ENCODE peak calls at places on chromosomes 7 and 10, in six cellular contexts. One of them, this sample, is unnamed.

GRCh38 chr10:28678687-28679457 is 1.6 kb downstream of the BAMBI start:
- DNase-seq in neural progenitor cell: peak
- DNase-seq in foreskin keratinocyte: no peak
- DNase-seq in hepatocyte: no peak
- DNase-seq in vagina: no peak
- DNase-seq in IMR-90: peak
- DNase-seq in this sample: no peak

GRCh38 chr10:98967601-98968000 is 268.1 kb downstream of the HPSE2 start:
- DNase-seq in foreskin keratinocyte: no peak
- DNase-seq in hepatocyte: no peak
- DNase-seq in neural progenitor cell: no peak
- DNase-seq in vagina: no peak
- DNase-seq in IMR-90: peak
- DNase-seq in this sample: no peak

GRCh38 chr10:123869015-123869414 is 22.6 kb downstream of the CPXM2 start:
- DNase-seq in neural progenitor cell: no peak
- DNase-seq in IMR-90: no peak
- DNase-seq in vagina: no peak
- DNase-seq in hepatocyte: no peak
- DNase-seq in foreskin keratinocyte: no peak
- DNase-seq in this sample: no peak

GRCh38 chr7:116942503-116942902 is 10.8 kb upstream of the ST7 start:
- DNase-seq in neural progenitor cell: no peak
- DNase-seq in foreskin keratinocyte: no peak
- DNase-seq in IMR-90: no peak
- DNase-seq in hepatocyte: no peak
- DNase-seq in vagina: no peak
- DNase-seq in this sample: no peak

GRCh38 chr10:59589721-59590120 is 119.9 kb downstream of the SLC16A9 start:
- DNase-seq in foreskin keratinocyte: no peak
- DNase-seq in hepatocyte: no peak
- DNase-seq in IMR-90: no peak
- DNase-seq in vagina: no peak
- DNase-seq in neural progenitor cell: no peak
- DNase-seq in this sample: no peak

GRCh38 chr10:51892965-51893658 is 193.7 kb upstream of the CSTF2T start:
- DNase-seq in neural progenitor cell: peak
- DNase-seq in vagina: no peak
- DNase-seq in foreskin keratinocyte: no peak
- DNase-seq in IMR-90: peak
- DNase-seq in hepatocyte: no peak
- DNase-seq in this sample: no peak

GRCh38 chr10:24415455-24416169 is 206.7 kb downstream of the KIAA1217 start:
- DNase-seq in IMR-90: peak
- DNase-seq in foreskin keratinocyte: no peak
- DNase-seq in neural progenitor cell: peak
- DNase-seq in vagina: no peak
- DNase-seq in hepatocyte: peak
- DNase-seq in this sample: no peak

GRCh38 chr7:12570148-12570528 is 382 bp upstream of the SCIN start:
- DNase-seq in vagina: no peak
- DNase-seq in IMR-90: no peak
- DNase-seq in neural progenitor cell: peak
- DNase-seq in foreskin keratinocyte: peak
- DNase-seq in hepatocyte: peak
- DNase-seq in this sample: no peak

GRCh38 chr10:126049741-126050140 is 153.4 kb downstream of the FANK1 start:
- DNase-seq in hepatocyte: no peak
- DNase-seq in neural progenitor cell: no peak
- DNase-seq in vagina: no peak
- DNase-seq in foreskin keratinocyte: peak
- DNase-seq in IMR-90: peak
- DNase-seq in this sample: no peak

GRCh38 chr7:29194594-29195417 is at the start of gene CHN2:
- DNase-seq in neural progenitor cell: peak
- DNase-seq in hepatocyte: peak
- DNase-seq in IMR-90: no peak
- DNase-seq in vagina: no peak
- DNase-seq in foreskin keratinocyte: no peak
- DNase-seq in this sample: no peak

GRCh38 chr7:39949980-39950472 is at the start of gene CDK13:
- DNase-seq in foreskin keratinocyte: peak
- DNase-seq in IMR-90: peak
- DNase-seq in vagina: peak
- DNase-seq in neural progenitor cell: peak
- DNase-seq in hepatocyte: peak
- DNase-seq in this sample: peak

GRCh38 chr10:2948127-2948854 is 119.1 kb upstream of the PFKP start:
- DNase-seq in foreskin keratinocyte: no peak
- DNase-seq in neural progenitor cell: no peak
- DNase-seq in hepatocyte: no peak
- DNase-seq in vagina: no peak
- DNase-seq in IMR-90: no peak
- DNase-seq in this sample: no peak

GRCh38 chr7:29281782-29282541 is 87.4 kb downstream of the CHN2 start:
- DNase-seq in hepatocyte: peak
- DNase-seq in IMR-90: no peak
- DNase-seq in neural progenitor cell: no peak
- DNase-seq in vagina: no peak
- DNase-seq in foreskin keratinocyte: peak
- DNase-seq in this sample: peak

GRCh38 chr10:96656839-96657238 is 63.5 kb downstream of the PIK3AP1 start:
- DNase-seq in foreskin keratinocyte: no peak
- DNase-seq in vagina: no peak
- DNase-seq in IMR-90: no peak
- DNase-seq in neural progenitor cell: no peak
- DNase-seq in hepatocyte: no peak
- DNase-seq in this sample: no peak

GRCh38 chr10:34739915-34740314 is 75.2 kb downstream of the PARD3 start:
- DNase-seq in neural progenitor cell: peak
- DNase-seq in hepatocyte: peak
- DNase-seq in foreskin keratinocyte: no peak
- DNase-seq in IMR-90: peak
- DNase-seq in vagina: peak
- DNase-seq in this sample: no peak

GRCh38 chr7:107035446-107035845 is 9.1 kb upstream of the PRKAR2B start:
- DNase-seq in hepatocyte: peak
- DNase-seq in IMR-90: peak
- DNase-seq in neural progenitor cell: no peak
- DNase-seq in foreskin keratinocyte: peak
- DNase-seq in vagina: no peak
- DNase-seq in this sample: no peak

GRCh38 chr7:149776848-149777407 is 3.5 kb upstream of the ZNF467 start:
- DNase-seq in foreskin keratinocyte: no peak
- DNase-seq in vagina: no peak
- DNase-seq in neural progenitor cell: no peak
- DNase-seq in IMR-90: no peak
- DNase-seq in hepatocyte: no peak
- DNase-seq in this sample: no peak

GRCh38 chr7:85074992-85075391 is 111.9 kb downstream of the SEMA3D start:
- DNase-seq in vagina: no peak
- DNase-seq in IMR-90: peak
- DNase-seq in hepatocyte: no peak
- DNase-seq in foreskin keratinocyte: no peak
- DNase-seq in neural progenitor cell: no peak
- DNase-seq in this sample: no peak

GRCh38 chr7:45601094-45601493 is 26.9 kb downstream of the ADCY1 start:
- DNase-seq in hepatocyte: no peak
- DNase-seq in vagina: peak
- DNase-seq in foreskin keratinocyte: no peak
- DNase-seq in neural progenitor cell: no peak
- DNase-seq in IMR-90: no peak
- DNase-seq in this sample: no peak

GRCh38 chr7:159093351-159093971 is 51.2 kb downstream of the VIPR2 start:
- DNase-seq in vagina: no peak
- DNase-seq in foreskin keratinocyte: no peak
- DNase-seq in hepatocyte: no peak
- DNase-seq in neural progenitor cell: no peak
- DNase-seq in IMR-90: no peak
- DNase-seq in this sample: no peak

GRCh38 chr10:3470191-3470590 is 297.6 kb upstream of the PITRM1 start:
- DNase-seq in IMR-90: no peak
- DNase-seq in foreskin keratinocyte: no peak
- DNase-seq in vagina: no peak
- DNase-seq in hepatocyte: no peak
- DNase-seq in neural progenitor cell: no peak
- DNase-seq in this sample: no peak

GRCh38 chr7:41164440-41164839 is 538.5 kb downstream of the INHBA start:
- DNase-seq in hepatocyte: no peak
- DNase-seq in vagina: no peak
- DNase-seq in neural progenitor cell: no peak
- DNase-seq in IMR-90: peak
- DNase-seq in foreskin keratinocyte: no peak
- DNase-seq in this sample: no peak

DNA sequence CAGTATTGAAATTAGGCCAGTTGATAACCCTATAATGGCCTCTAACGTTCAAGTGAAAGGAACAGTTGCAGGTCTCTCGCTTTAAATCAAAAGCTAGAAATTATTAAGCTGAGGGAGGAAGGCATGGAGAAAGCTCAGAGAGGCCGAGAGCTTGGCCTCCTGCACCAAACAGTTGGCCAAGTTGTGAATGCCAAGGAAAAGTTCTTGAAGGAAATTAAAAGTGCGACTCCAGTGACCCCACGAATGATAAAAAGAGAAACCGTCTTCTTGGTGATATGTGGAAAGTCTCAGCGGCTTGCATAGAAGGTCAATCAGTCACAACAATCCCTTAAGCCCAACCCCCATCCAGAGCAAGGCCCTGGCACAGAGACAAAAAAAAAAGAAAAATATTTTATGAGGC is 42.8 kb upstream of the INPP5A start:
- DNase-seq in foreskin keratinocyte: no peak
- DNase-seq in hepatocyte: no peak
- DNase-seq in vagina: no peak
- DNase-seq in IMR-90: no peak
- DNase-seq in neural progenitor cell: no peak
- DNase-seq in this sample: no peak
- H3K27ac ChIP-seq in foreskin keratinocyte: no peak
- H3K27ac ChIP-seq in hepatocyte: no peak
- H3K27ac ChIP-seq in vagina: peak
- H3K27ac ChIP-seq in IMR-90: no peak
- H3K27ac ChIP-seq in neural progenitor cell: no peak
- H3K27ac ChIP-seq in this sample: no peak

GRCh38 chr10:43906470-43906869 is 257.8 kb upstream of the ZNF32 start:
- DNase-seq in foreskin keratinocyte: no peak
- DNase-seq in vagina: peak
- DNase-seq in neural progenitor cell: no peak
- DNase-seq in hepatocyte: no peak
- DNase-seq in IMR-90: no peak
- DNase-seq in this sample: no peak

GRCh38 chr10:43904831-43905230 is 256.1 kb upstream of the ZNF32 start:
- DNase-seq in hepatocyte: no peak
- DNase-seq in neural progenitor cell: no peak
- DNase-seq in foreskin keratinocyte: no peak
- DNase-seq in IMR-90: no peak
- DNase-seq in vagina: no peak
- DNase-seq in this sample: no peak

GRCh38 chr10:43904301-43904700 is 255.6 kb upstream of the ZNF32 start:
- DNase-seq in IMR-90: no peak
- DNase-seq in hepatocyte: no peak
- DNase-seq in foreskin keratinocyte: no peak
- DNase-seq in neural progenitor cell: no peak
- DNase-seq in vagina: no peak
- DNase-seq in this sample: no peak

GRCh38 chr10:43903451-43903850 is 254.8 kb upstream of the ZNF32 start:
- DNase-seq in vagina: no peak
- DNase-seq in hepatocyte: no peak
- DNase-seq in foreskin keratinocyte: no peak
- DNase-seq in neural progenitor cell: no peak
- DNase-seq in IMR-90: no peak
- DNase-seq in this sample: no peak

GRCh38 chr10:43905502-43906236 is 257.0 kb upstream of the ZNF32 start:
- DNase-seq in foreskin keratinocyte: no peak
- DNase-seq in hepatocyte: no peak
- DNase-seq in vagina: no peak
- DNase-seq in IMR-90: peak
- DNase-seq in neural progenitor cell: no peak
- DNase-seq in this sample: no peak
- H3K27ac ChIP-seq in foreskin keratinocyte: no peak
- H3K27ac ChIP-seq in hepatocyte: no peak
- H3K27ac ChIP-seq in vagina: peak
- H3K27ac ChIP-seq in IMR-90: peak
- H3K27ac ChIP-seq in neural progenitor cell: no peak
- H3K27ac ChIP-seq in this sample: no peak

GRCh38 chr10:119758448-119758847 is 32.6 kb downstream of the INPP5F start:
- DNase-seq in vagina: no peak
- DNase-seq in hepatocyte: no peak
- DNase-seq in neural progenitor cell: no peak
- DNase-seq in IMR-90: no peak
- DNase-seq in foreskin keratinocyte: no peak
- DNase-seq in this sample: no peak

GRCh38 chr10:119750391-119751230 is 24.8 kb downstream of the INPP5F start:
- DNase-seq in foreskin keratinocyte: no peak
- DNase-seq in vagina: no peak
- DNase-seq in IMR-90: peak
- DNase-seq in neural progenitor cell: peak
- DNase-seq in hepatocyte: peak
- DNase-seq in this sample: no peak

GRCh38 chr10:119754085-119754484 is 28.2 kb downstream of the INPP5F start:
- DNase-seq in neural progenitor cell: no peak
- DNase-seq in vagina: no peak
- DNase-seq in hepatocyte: peak
- DNase-seq in IMR-90: no peak
- DNase-seq in foreskin keratinocyte: no peak
- DNase-seq in this sample: no peak

GRCh38 chr10:119755446-119755845 is 29.6 kb downstream of the INPP5F start:
- DNase-seq in vagina: no peak
- DNase-seq in neural progenitor cell: no peak
- DNase-seq in hepatocyte: no peak
- DNase-seq in IMR-90: peak
- DNase-seq in foreskin keratinocyte: no peak
- DNase-seq in this sample: no peak

GRCh38 chr10:119754936-119755335 is 29.1 kb downstream of the INPP5F start:
- DNase-seq in hepatocyte: no peak
- DNase-seq in neural progenitor cell: no peak
- DNase-seq in foreskin keratinocyte: no peak
- DNase-seq in IMR-90: no peak
- DNase-seq in vagina: no peak
- DNase-seq in this sample: no peak
- H3K27ac ChIP-seq in hepatocyte: peak
- H3K27ac ChIP-seq in neural progenitor cell: no peak
- H3K27ac ChIP-seq in foreskin keratinocyte: no peak
- H3K27ac ChIP-seq in IMR-90: no peak
- H3K27ac ChIP-seq in vagina: no peak
- H3K27ac ChIP-seq in this sample: no peak

DNA sequence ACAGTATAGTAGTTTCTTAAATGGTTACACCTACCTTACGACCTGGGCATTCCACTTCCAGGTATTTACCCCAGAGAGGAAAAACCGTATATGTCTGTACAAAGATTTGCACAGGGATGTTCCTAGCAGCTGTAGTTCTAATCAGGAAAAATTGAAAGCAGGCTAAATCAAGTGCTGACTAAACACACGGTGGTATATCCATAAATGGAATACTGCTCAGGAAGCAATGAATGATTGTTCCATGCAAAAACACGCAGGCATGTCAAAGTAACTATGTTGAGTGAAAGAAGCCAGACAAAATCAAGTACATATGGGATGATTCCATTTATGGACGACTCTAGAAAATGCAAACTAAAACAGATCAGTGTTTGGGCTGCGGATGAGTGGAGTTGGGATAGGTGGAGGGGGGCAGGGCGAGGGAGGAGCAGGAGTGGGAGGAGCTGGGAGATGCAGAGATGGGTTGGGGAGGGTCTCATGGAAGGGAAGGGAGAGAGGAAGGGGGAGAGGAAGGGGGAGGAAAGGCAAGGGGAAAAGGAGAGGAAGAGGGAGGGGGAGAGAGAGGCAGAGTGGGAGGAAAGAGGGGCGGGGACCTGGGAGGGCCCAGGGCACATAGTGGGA is 484 bp upstream of the MSRB2 start:
- DNase-seq in IMR-90: peak
- DNase-seq in vagina: peak
- DNase-seq in neural progenitor cell: no peak
- DNase-seq in foreskin keratinocyte: no peak
- DNase-seq in hepatocyte: no peak
- DNase-seq in this sample: no peak
- H3K27ac ChIP-seq in IMR-90: peak
- H3K27ac ChIP-seq in vagina: peak
- H3K27ac ChIP-seq in neural progenitor cell: no peak
- H3K27ac ChIP-seq in foreskin keratinocyte: no peak
- H3K27ac ChIP-seq in hepatocyte: peak
- H3K27ac ChIP-seq in this sample: peak

This sample was measured in epithelial cell of prostate.